ENCODE peak calls at places on chromosomes 3 and 15, in four cellular contexts. Z is hypothalamus, B is A549, Y is HCEC 1CT. I is an unnamed sample.

GRCh38 chr3:187027531-187027936 is 97.2 kb downstream of the ST6GAL1 start:
- DNase-seq in Z (no peak), Y (no peak), B (no peak), I (no peak)

GRCh38 chr15:45183001-45183400 is 4.8 kb downstream of the SHF start:
- DNase-seq in Z (no peak), Y (no peak), B (no peak), I (no peak)

GRCh38 chr3:171883893-171884279 is 40.7 kb downstream of the TMEM212 start:
- DNase-seq in B (peak; percentile 66), Y (no peak), Z (no peak), I (no peak)

GRCh38 chr3:156158656-156159295 is 38.4 kb downstream of the KCNAB1 start:
- DNase-seq in Y (no peak), Z (no peak), B (no peak), I (no peak)

GRCh38 chr15:54482251-54482650 is 504.0 kb downstream of the UNC13C start:
- DNase-seq in Y (no peak), B (no peak), Z (no peak), I (no peak)

GRCh38 chr15:71813723-71814470 is 3.5 kb downstream of the NR2E3 start:
- DNase-seq in Z (no peak), B (no peak), Y (no peak), I (no peak)

GRCh38 chr3:171860830-171861535 is 17.8 kb downstream of the TMEM212 start:
- DNase-seq in Y (no peak), B (no peak), Z (no peak), I (no peak)

GRCh38 chr15:64767203-64767602 is 8.2 kb downstream of the RBPMS2 start:
- DNase-seq in Z (no peak), B (no peak), Y (no peak), I (no peak)

GRCh38 chr3:170267793-170268192 is 45.6 kb downstream of the PRKCI start:
- DNase-seq in Z (no peak), Y (no peak), B (no peak), I (no peak)

GRCh38 chr3:113954091-113954685 is 6.4 kb downstream of the ZDHHC23 start:
- DNase-seq in Z (no peak), B (no peak), Y (no peak), I (no peak)

GRCh38 chr3:15063656-15064286 is 1.3 kb downstream of the MRPS25 start:
- DNase-seq in Y (no peak), B (no peak), Z (no peak), I (no peak)

GRCh38 chr3:13192471-13193213 is 119.4 kb upstream of the IQSEC1 start:
- DNase-seq in Y (no peak), Z (no peak), B (peak; percentile 24), I (no peak)

GRCh38 chr15:26889298-26889898 is 22.5 kb downstream of the GABRA5 start:
- DNase-seq in Y (peak; percentile 40), Z (no peak), B (peak; percentile 82), I (no peak)

GRCh38 chr15:25943831-25944230 is 80.7 kb upstream of the ATP10A start:
- DNase-seq in Z (no peak), B (no peak), Y (no peak), I (no peak)

GRCh38 chr3:12135029-12135634 is 23.6 kb downstream of the TIMP4 start:
- DNase-seq in Y (peak; percentile 61), B (peak; percentile 66), Z (peak; percentile 42), I (peak; percentile 62)

GRCh38 chr3:32958509-32958908 is 7.1 kb downstream of the CCR4 start:
- DNase-seq in Z (no peak), B (no peak), Y (no peak), I (no peak)

GRCh38 chr15:80386151-80386550 is 18.0 kb upstream of the ARNT2 start:
- DNase-seq in Y (no peak), Z (no peak), B (no peak), I (no peak)

GRCh38 chr3:190514163-190515153 is 573 bp downstream of the IL1RAP start:
- DNase-seq in Y (peak; percentile 59), B (peak; percentile 36), Z (peak; percentile 25), I (peak; percentile 23)

GRCh38 chr3:100992086-100993033 is 861 bp downstream of the ABI3BP start:
- DNase-seq in Z (no peak), B (peak; percentile 16), Y (peak; percentile 63), I (no peak)

GRCh38 chr3:160473233-160473632 is 23.6 kb upstream of the TRIM59 start:
- DNase-seq in Y (peak; percentile 96), B (no peak), Z (no peak), I (no peak)

GRCh38 chr3:114519415-114519814 is 225.6 kb downstream of the TIGIT start:
- DNase-seq in B (peak; percentile 54), Y (peak; percentile 22), Z (no peak), I (peak; percentile 60)

GRCh38 chr3:23991236-23992050 is 46.4 kb downstream of the NR1D2 start:
- DNase-seq in B (no peak), Z (no peak), Y (no peak), I (no peak)

GRCh38 chr3:19273091-19273490 is 124.8 kb downstream of the KCNH8 start:
- DNase-seq in Y (no peak), Z (no peak), B (no peak), I (no peak)

GRCh38 chr3:149401215-149401925 is 23.9 kb upstream of the TM4SF1 start:
- DNase-seq in Y (peak; percentile 81), Z (no peak), B (peak; percentile 88), I (no peak)

GRCh38 chr3:128145279-128145678 is 8.0 kb upstream of the EEFSEC start:
- DNase-seq in B (no peak), Z (no peak), Y (no peak), I (no peak)

GRCh38 chr3:24513463-24513862 is 18.8 kb upstream of the THRB start:
- DNase-seq in Z (no peak), B (no peak), Y (peak; percentile 69), I (no peak)

GRCh38 chr3:127485396-127486170 is 105.0 kb downstream of the TPRA1 start:
- DNase-seq in Y (no peak), B (no peak), Z (no peak), I (no peak)

GRCh38 chr15:101012326-101013040 is 93.3 kb downstream of the LRRK1 start:
- DNase-seq in B (no peak), Z (no peak), Y (no peak), I (no peak)

GRCh38 chr3:156770699-156771414 is 55.3 kb upstream of the LEKR1 start:
- DNase-seq in Y (no peak), B (no peak), Z (no peak), I (no peak)

GRCh38 chr3:8712045-8712870 is 21.3 kb upstream of the CAV3 start:
- DNase-seq in Y (peak; percentile 47), B (no peak), Z (no peak), I (peak; percentile 32)

GRCh38 chr15:35281515-35281914 is 196.4 kb upstream of the NANOGP8 start:
- DNase-seq in Z (no peak), Y (peak; percentile 81), B (no peak), I (no peak)

GRCh38 chr15:63939531-63940130 is 105.9 kb upstream of the HERC1 start:
- DNase-seq in Y (peak; percentile 75), B (no peak), Z (no peak), I (peak; percentile 51)

GRCh38 chr15:40238481-40238926 is 359 bp upstream of the PAK6 start:
- DNase-seq in B (no peak), Z (no peak), Y (no peak), I (no peak)

GRCh38 chr15:40420793-40421192 is 15.2 kb downstream of the IVD start:
- DNase-seq in B (no peak), Z (no peak), Y (no peak), I (no peak)

GRCh38 chr15:97547381-97547780 is 413.1 kb upstream of the ARRDC4 start:
- DNase-seq in B (no peak), Z (no peak), Y (no peak), I (no peak)

GRCh38 chr3:171446801-171447578 is 13.2 kb downstream of the TNIK start:
- DNase-seq in Y (peak; percentile 91), B (peak; percentile 51), Z (no peak), I (no peak)